ENCODE peak calls at places on chromosome 9, in eight cellular contexts. S is activated CD4-positive, alpha-beta T cell treated with anti-CD3 and anti-CD28 coated beads, Interleukin-2, amount 50 U/mL, for 48 hours; U is non-pigmented ciliary epithelial cell; Y is NCI-H526; X is OCI-M1; P is GM12864; D is GM12865; T is stimulated activated CD8-positive, alpha-beta memory T cell treated with anti-CD3 and anti-CD28 coated beads, Interleukin-7, amount 100 ng/mL, for 1 hour. J is an unnamed sample.

GRCh38 chr9:103245369-103245768 is 250.2 kb downstream of the CYLC2 start:
- DNase-seq in U (no peak), S (no peak), T (no peak), D (no peak), X (no peak), Y (peak), P (no peak), J (no peak)

GRCh38 chr9:37445832-37446231 is 19.4 kb downstream of the ZBTB5 start:
- DNase-seq in Y (no peak), P (no peak), U (no peak), T (no peak), D (no peak), X (no peak), S (no peak), J (no peak)

GRCh38 chr9:34552606-34552981 is 29.8 kb upstream of the ENHO start:
- DNase-seq in D (no peak), U (no peak), Y (peak), S (no peak), P (no peak), X (no peak), T (no peak), J (no peak)

GRCh38 chr9:93654351-93654961 is 78.1 kb downstream of the PHF2 start:
- DNase-seq in S (no peak), D (no peak), P (no peak), T (no peak), Y (no peak), U (no peak), X (no peak), J (no peak)

GRCh38 chr9:131500939-131501541 is 1.7 kb upstream of the POMT1 start:
- DNase-seq in P (no peak), D (no peak), T (no peak), S (peak), U (peak), X (peak), Y (no peak), J (peak)

GRCh38 chr9:137032893-137033292 is 1.0 kb upstream of the FUT7 start:
- DNase-seq in X (no peak), Y (no peak), P (no peak), D (peak), S (no peak), U (no peak), T (no peak), J (no peak)

GRCh38 chr9:818958-819357 is 22.5 kb upstream of the DMRT1 start:
- DNase-seq in D (no peak), U (no peak), S (no peak), Y (no peak), T (no peak), X (no peak), P (no peak), J (no peak)

GRCh38 chr9:111542497-111543254 is 17.7 kb downstream of the ZNF483 start:
- DNase-seq in T (no peak), X (no peak), P (no peak), Y (no peak), D (no peak), U (no peak), S (no peak), J (no peak)

GRCh38 chr9:81559741-81560140 is 129.6 kb downstream of the TLE1 start:
- DNase-seq in U (peak), D (no peak), Y (no peak), T (no peak), S (no peak), X (no peak), P (no peak), J (no peak)

GRCh38 chr9:76213751-76214150 is 180.5 kb downstream of the RFK start:
- DNase-seq in T (no peak), P (no peak), Y (no peak), D (no peak), U (no peak), X (no peak), S (no peak), J (no peak)

J was measured in Kasumi-1.